ENCODE peak calls at places on chromosomes 2 and 18, in ten cellular contexts. U is nephron progenitor cell, I is right atrium auricular region, H is fibroblast of pulmonary artery, N is spleen, C is NB4, V is cardiac muscle cell, B is GM13976, Z is GM12864, D is glutamatergic neuron. X is an unnamed sample.

GRCh38 chr2:230947908-230948365 is 22.9 kb upstream of the GPR55 start:
- DNase-seq in U (peak; percentile 17), I (no peak), H (no peak), N (peak; percentile 70), C (peak; percentile 78), V (no peak), B (peak; percentile 65), Z (peak; percentile 86), D (no peak), X (peak; percentile 56)

GRCh38 chr2:108396845-108397244 is 19.1 kb downstream of the SULT1C4 start:
- DNase-seq in U (no peak), I (no peak), H (peak; percentile 70), N (no peak), C (peak; percentile 30), V (no peak), B (no peak), Z (no peak), D (no peak), X (no peak)

GRCh38 chr2:50951416-50951815 is 80.5 kb downstream of the NRXN1 start:
- DNase-seq in U (no peak), I (no peak), H (peak; percentile 53), N (no peak), C (no peak), V (no peak), B (no peak), Z (no peak), D (no peak), X (no peak)

GRCh38 chr2:207630491-207630890 is 5.3 kb upstream of the METTL21A start:
- DNase-seq in U (no peak), I (no peak), H (no peak), N (no peak), C (no peak), V (no peak), B (no peak), Z (no peak), D (peak; percentile 82), X (no peak)

GRCh38 chr2:218396688-218397501 is 2.8 kb upstream of the CTDSP1 start:
- DNase-seq in U (peak; percentile 56), I (peak; percentile 87), H (peak; percentile 56), N (peak; percentile 95), C (peak; percentile 95), V (peak; percentile 67), B (peak; percentile 18), Z (no peak), D (no peak), X (no peak)

GRCh38 chr2:41867553-41867952 is 180.3 kb upstream of the PKDCC start:
- DNase-seq in U (no peak), I (no peak), H (no peak), N (no peak), C (no peak), V (no peak), B (no peak), Z (no peak), D (no peak), X (no peak)

GRCh38 chr2:176907341-176907740 is 305.3 kb upstream of the HNRNPA3 start:
- DNase-seq in U (no peak), I (no peak), H (no peak), N (no peak), C (no peak), V (no peak), B (no peak), Z (no peak), D (no peak), X (no peak)

GRCh38 chr2:71505086-71505769 is 51.9 kb downstream of the DYSF start:
- DNase-seq in U (no peak), I (no peak), H (peak; percentile 80), N (peak; percentile 54), C (no peak), V (peak; percentile 44), B (no peak), Z (no peak), D (no peak), X (no peak)

GRCh38 chr2:4891394-4891793 is 800.8 kb upstream of the SOX11 start:
- DNase-seq in U (no peak), I (no peak), H (no peak), N (no peak), C (no peak), V (no peak), B (no peak), Z (no peak), D (no peak), X (no peak)

GRCh38 chr2:105841551-105841950 is 96.8 kb downstream of the NCK2 start:
- DNase-seq in U (no peak), I (no peak), H (no peak), N (no peak), C (no peak), V (no peak), B (no peak), Z (no peak), D (no peak), X (no peak)

GRCh38 chr2:96549967-96550786 is 13.6 kb downstream of the ARID5A start:
- DNase-seq in U (no peak), I (no peak), H (no peak), N (peak; percentile 75), C (no peak), V (peak; percentile 32), B (peak; percentile 22), Z (no peak), D (peak; percentile 70), X (no peak)

GRCh38 chr2:45343618-45344017 is 267.4 kb downstream of the SRBD1 start:
- DNase-seq in U (no peak), I (peak; percentile 49), H (no peak), N (no peak), C (no peak), V (no peak), B (no peak), Z (no peak), D (no peak), X (no peak)

GRCh38 chr2:188573453-188573852 is 281.8 kb downstream of the GULP1 start:
- DNase-seq in U (no peak), I (no peak), H (no peak), N (no peak), C (no peak), V (no peak), B (no peak), Z (no peak), D (no peak), X (no peak)

GRCh38 chr2:189609423-189609816 is 28.8 kb upstream of the SLC40A1 start:
- DNase-seq in U (no peak), I (no peak), H (peak; percentile 72), N (no peak), C (no peak), V (no peak), B (no peak), Z (no peak), D (no peak), X (no peak)
- TF ChIP-seq CTCF in U (no peak), I (no peak), H (no peak), N (no peak), C (no peak), V (no peak), B (no peak), Z (no peak), D (no peak), X (no peak)

DNA sequence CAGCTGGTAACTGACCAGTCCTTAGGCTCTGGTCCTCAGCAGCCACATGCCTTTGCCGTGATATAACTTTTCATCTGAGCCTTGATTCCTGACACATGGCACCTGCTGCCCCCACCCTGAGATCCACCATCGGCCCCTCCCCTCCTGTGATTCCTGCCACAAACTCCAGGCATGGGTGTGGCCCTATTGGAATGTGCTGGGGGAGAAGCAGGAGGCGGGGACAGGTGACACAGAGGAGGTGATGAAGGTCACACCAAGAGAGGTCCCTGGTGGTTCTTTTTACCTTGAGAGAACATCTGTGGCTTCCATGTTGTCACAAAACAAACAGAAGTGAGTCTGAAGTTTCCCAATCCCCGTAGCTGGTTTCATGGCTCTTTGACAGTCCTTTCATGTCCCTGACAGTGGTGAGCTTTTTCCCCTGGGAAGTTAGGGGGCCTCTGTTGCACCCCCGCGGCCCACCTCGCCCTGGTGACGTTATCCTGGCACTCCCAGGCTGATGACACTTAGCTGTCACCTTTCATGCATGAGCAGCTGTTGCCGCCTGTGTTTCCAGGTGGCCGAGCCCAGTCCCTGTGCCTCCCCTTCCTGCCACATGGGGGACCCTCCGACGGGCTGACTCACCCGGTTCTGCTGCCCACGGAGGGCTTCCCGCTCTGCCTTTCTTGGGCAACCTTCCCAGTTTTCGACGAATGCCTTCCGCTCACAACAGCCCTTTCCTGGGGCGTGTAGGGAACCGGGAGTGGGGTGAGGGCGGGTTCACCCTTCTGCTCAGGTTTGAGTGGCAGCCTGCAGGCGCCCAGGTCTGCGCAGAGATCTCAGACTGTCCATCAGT is 66.3 kb upstream of the GLI2 start:
- DNase-seq in U (peak; percentile 64), I (no peak), H (peak; percentile 73), N (no peak), C (peak; percentile 58), V (peak; percentile 38), B (no peak), Z (no peak), D (peak; percentile 81), X (no peak)
- TF ChIP-seq CTCF in U (peak; percentile 60), I (no peak), H (peak; percentile 48), N (no peak), C (peak; percentile 50), V (peak; percentile 61), B (no peak), Z (peak; percentile 39), D (peak; percentile 68), X (no peak)

DNA sequence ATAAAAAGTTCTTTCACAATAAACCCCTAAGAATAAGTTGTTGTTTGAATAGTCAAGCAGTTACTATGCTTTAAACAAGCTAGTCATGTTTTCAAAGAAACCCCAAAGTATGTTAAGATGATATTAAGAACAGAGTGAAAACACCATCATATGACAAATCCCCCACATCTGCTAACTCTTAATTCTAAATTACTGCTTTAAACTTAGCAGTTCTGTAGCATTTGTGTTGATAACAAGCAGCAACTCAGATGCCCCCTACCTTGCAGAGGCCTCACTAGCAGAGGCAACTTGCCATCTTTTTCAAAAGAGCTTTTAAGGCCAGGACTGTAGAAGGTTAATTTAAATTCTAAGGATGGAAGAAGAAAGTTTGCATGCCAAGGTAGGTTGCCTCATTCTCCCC is 376.2 kb downstream of the SETBP1 start:
- DNase-seq in U (no peak), I (no peak), H (no peak), N (no peak), C (no peak), V (no peak), B (no peak), Z (no peak), D (no peak), X (no peak)
- TF ChIP-seq CTCF in U (no peak), I (no peak), H (no peak), N (no peak), C (no peak), V (no peak), B (no peak), Z (no peak), D (no peak), X (no peak)

DNA sequence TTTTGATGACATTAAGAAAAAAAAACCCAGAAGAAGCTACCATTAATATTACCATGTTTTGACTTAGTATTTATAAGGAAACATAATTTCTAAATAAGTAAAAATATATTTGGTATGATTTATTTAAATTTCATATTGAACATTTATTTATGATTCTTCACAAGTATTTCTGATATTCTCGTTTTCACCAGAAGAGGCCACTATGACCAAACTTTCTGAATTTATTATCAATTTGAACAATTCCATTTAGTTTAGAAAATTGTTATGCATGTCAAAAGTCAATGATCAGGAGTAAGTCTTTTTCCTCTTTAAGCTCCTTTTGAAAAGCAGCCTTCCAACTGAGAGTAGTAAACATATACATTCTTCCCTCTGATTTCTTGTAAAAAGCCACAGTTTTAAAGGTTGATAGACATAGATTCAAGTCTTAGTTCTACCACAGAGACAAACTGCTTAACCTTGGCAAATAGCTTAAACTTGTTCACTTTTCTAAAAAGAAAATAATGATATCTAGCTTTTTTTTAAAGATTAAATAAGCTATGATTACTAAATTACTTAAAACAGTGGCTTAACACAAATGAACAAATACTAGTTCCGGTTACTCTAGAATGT is 329.9 kb downstream of the TRIB2 start:
- DNase-seq in U (no peak), I (no peak), H (peak; percentile 45), N (no peak), C (peak; percentile 22), V (no peak), B (no peak), Z (no peak), D (no peak), X (no peak)
- TF ChIP-seq CTCF in U (peak; percentile 33), I (peak; percentile 16), H (peak; percentile 35), N (no peak), C (no peak), V (peak; percentile 38), B (no peak), Z (peak; percentile 3), D (peak; percentile 48), X (peak; percentile 21)

X was measured in GM10248.